ENCODE peak calls at places on chromosome 7, in four cellular contexts. Q is AG04449, Y is GM23248, O is transverse colon. D is an unnamed sample.

GRCh38 chr7:17401806-17402627 is 103.6 kb downstream of the AHR start:
- DNase-seq in O (no peak), Y (no peak), Q (no peak), D (no peak)

GRCh38 chr7:28144266-28144665 is 36.3 kb downstream of the JAZF1 start:
- DNase-seq in Y (no peak), Q (no peak), O (no peak), D (no peak)

GRCh38 chr7:7971308-7972040 is 2.9 kb downstream of the GLCCI1 start:
- DNase-seq in O (no peak), Q (no peak), Y (no peak), D (no peak)

GRCh38 chr7:34249192-34249591 is 343.9 kb downstream of the BMPER start:
- DNase-seq in Q (no peak), Y (no peak), O (no peak), D (no peak)

GRCh38 chr7:128398016-128398840 is 11.6 kb downstream of the IMPDH1 start:
- DNase-seq in Y (peak; percentile 61), O (peak; percentile 69), Q (no peak), D (peak; percentile 33)

GRCh38 chr7:38283107-38283506 is 9.7 kb upstream of the TARP start:
- DNase-seq in O (no peak), Q (no peak), Y (no peak), D (no peak)

GRCh38 chr7:100267648-100268047 is 39.9 kb upstream of the SPDYE3 start:
- DNase-seq in Q (no peak), Y (no peak), O (no peak), D (no peak)

GRCh38 chr7:88912852-88913251 is 117.3 kb upstream of the TEX47 start:
- DNase-seq in Y (no peak), O (no peak), Q (no peak), D (no peak)

GRCh38 chr7:106768324-106768751 is 96.7 kb upstream of the PIK3CG start:
- DNase-seq in Y (peak; percentile 53), O (no peak), Q (no peak), D (peak; percentile 21)

GRCh38 chr7:92025260-92025659 is 84.6 kb downstream of the AKAP9 start:
- DNase-seq in O (no peak), Y (peak; percentile 85), Q (peak; percentile 56), D (no peak)

GRCh38 chr7:151570366-151570915 is 50.7 kb upstream of the RHEB start:
- DNase-seq in Q (no peak), O (no peak), Y (peak; percentile 55), D (no peak)

GRCh38 chr7:745431-745980 is 18.4 kb upstream of the PRKAR1B start:
- DNase-seq in Y (no peak), O (no peak), Q (no peak), D (no peak)

GRCh38 chr7:70043139-70043538 is 444.9 kb downstream of the AUTS2 start:
- DNase-seq in O (no peak), Y (no peak), Q (no peak), D (no peak)

GRCh38 chr7:132519936-132520335 is 56.3 kb downstream of the PLXNA4 start:
- DNase-seq in Y (peak; percentile 7), Q (no peak), O (no peak), D (no peak)

GRCh38 chr7:158611541-158611940 is 23.9 kb upstream of the PTPRN2 start:
- DNase-seq in O (no peak), Q (no peak), Y (no peak), D (no peak)

GRCh38 chr7:73707045-73707631 is 12.3 kb downstream of the STX1A start:
- DNase-seq in Q (no peak), O (peak; percentile 91), Y (no peak), D (no peak)

GRCh38 chr7:29243777-29244655 is 49.4 kb downstream of the CHN2 start:
- DNase-seq in O (no peak), Q (no peak), Y (no peak), D (no peak)

GRCh38 chr7:116686812-116687419 is 14.9 kb downstream of the MET start:
- DNase-seq in Q (no peak), Y (no peak), O (no peak), D (no peak)

GRCh38 chr7:33901847-33902246 is 3.5 kb upstream of the BMPER start:
- DNase-seq in O (no peak), Y (no peak), Q (no peak), D (no peak)

GRCh38 chr7:103343758-103344452 is 662 bp downstream of the DNAJC2 start:
- DNase-seq in Q (no peak), O (peak; percentile 36), Y (peak; percentile 72), D (peak; percentile 48)

GRCh38 chr7:155955367-155955635 is 143.0 kb upstream of the SHH start:
- DNase-seq in Q (no peak), Y (no peak), O (no peak), D (no peak)

GRCh38 chr7:25056368-25056767 is 68.7 kb downstream of the CYCS start:
- DNase-seq in Q (no peak), O (no peak), Y (no peak), D (no peak)

GRCh38 chr7:77308792-77309191 is 107.4 kb downstream of the GSAP start:
- DNase-seq in O (no peak), Q (no peak), Y (no peak), D (no peak)

GRCh38 chr7:135834262-135834661 is 85.6 kb upstream of the FAM180A start:
- DNase-seq in Y (no peak), Q (no peak), O (no peak), D (no peak)

GRCh38 chr7:151683615-151684407 is 164.1 kb upstream of the RHEB start:
- DNase-seq in O (no peak), Q (no peak), Y (no peak), D (no peak)

GRCh38 chr7:156816943-156817572 is 75.9 kb downstream of the LMBR1 start:
- DNase-seq in O (no peak), Y (peak; percentile 57), Q (no peak), D (no peak)

GRCh38 chr7:128203710-128204214 is 37.3 kb upstream of the LEP start:
- DNase-seq in Q (no peak), Y (peak; percentile 59), O (no peak), D (no peak)

GRCh38 chr7:1559626-1560590 is 3.9 kb upstream of the TMEM184A start:
- DNase-seq in O (no peak), Y (no peak), Q (no peak), D (no peak)

GRCh38 chr7:138170298-138170697 is 94.0 kb downstream of the AKR1D1 start:
- DNase-seq in Q (no peak), O (no peak), Y (no peak), D (no peak)

GRCh38 chr7:29988391-29989256 is 977 bp downstream of the SCRN1 start:
- DNase-seq in O (peak; percentile 46), Q (no peak), Y (peak; percentile 72), D (peak; percentile 19)

GRCh38 chr7:22420973-22421635 is 64.2 kb upstream of the RAPGEF5 start:
- DNase-seq in O (no peak), Q (no peak), Y (no peak), D (no peak)

GRCh38 chr7:159092701-159093121 is 52.0 kb downstream of the VIPR2 start:
- DNase-seq in Y (no peak), Q (no peak), O (peak; percentile 4), D (no peak)

GRCh38 chr7:50863053-50863452 is 80.4 kb upstream of the GRB10 start:
- DNase-seq in O (no peak), Q (no peak), Y (no peak), D (no peak)

GRCh38 chr7:84624927-84625326 is 430.3 kb upstream of the SEMA3A start:
- DNase-seq in O (no peak), Q (no peak), Y (no peak), D (no peak)

GRCh38 chr7:112160771-112161150 is 45.4 kb downstream of the DOCK4 start:
- DNase-seq in Q (no peak), O (no peak), Y (no peak), D (no peak)

GRCh38 chr7:158759245-158759614 is 54.6 kb upstream of the NCAPG2 start:
- DNase-seq in Y (no peak), Q (no peak), O (no peak), D (no peak)

GRCh38 chr7:44727346-44728262 is 21.0 kb upstream of the ZMIZ2 start:
- DNase-seq in O (no peak), Y (peak; percentile 87), Q (peak; percentile 57), D (no peak)

GRCh38 chr7:151917791-151918311 is 38.4 kb upstream of the GALNTL5 start:
- DNase-seq in Q (no peak), Y (peak; percentile 54), O (peak; percentile 74), D (no peak)

GRCh38 chr7:99257065-99257464 is 15.6 kb upstream of the MYH16 start:
- DNase-seq in O (no peak), Y (no peak), Q (no peak), D (no peak)

GRCh38 chr7:99253369-99253768 is 19.3 kb upstream of the MYH16 start:
- DNase-seq in Q (no peak), Y (no peak), O (no peak), D (no peak)

GRCh38 chr7:99257675-99258074 is 15.0 kb upstream of the MYH16 start:
- DNase-seq in Y (no peak), Q (no peak), O (no peak), D (no peak)

GRCh38 chr7:99254390-99254789 is 18.2 kb upstream of the MYH16 start:
- DNase-seq in Y (no peak), Q (no peak), O (no peak), D (no peak)

GRCh38 chr7:99255463-99255862 is 17.2 kb upstream of the MYH16 start:
- DNase-seq in Q (no peak), O (no peak), Y (no peak), D (no peak)
- H3K4me3 ChIP-seq in Q (no peak overlapping the region), O (no peak overlapping the region), Y (no peak overlapping the region), D (no peak overlapping the region)

GRCh38 chr7:36663481-36663880 is 60.8 kb downstream of the AOAH start:
- DNase-seq in O (no peak), Y (no peak), Q (no peak), D (no peak)
- H3K4me3 ChIP-seq in O (no peak overlapping the region), Y (no peak overlapping the region), Q (no peak overlapping the region), D (no peak overlapping the region)

DNA sequence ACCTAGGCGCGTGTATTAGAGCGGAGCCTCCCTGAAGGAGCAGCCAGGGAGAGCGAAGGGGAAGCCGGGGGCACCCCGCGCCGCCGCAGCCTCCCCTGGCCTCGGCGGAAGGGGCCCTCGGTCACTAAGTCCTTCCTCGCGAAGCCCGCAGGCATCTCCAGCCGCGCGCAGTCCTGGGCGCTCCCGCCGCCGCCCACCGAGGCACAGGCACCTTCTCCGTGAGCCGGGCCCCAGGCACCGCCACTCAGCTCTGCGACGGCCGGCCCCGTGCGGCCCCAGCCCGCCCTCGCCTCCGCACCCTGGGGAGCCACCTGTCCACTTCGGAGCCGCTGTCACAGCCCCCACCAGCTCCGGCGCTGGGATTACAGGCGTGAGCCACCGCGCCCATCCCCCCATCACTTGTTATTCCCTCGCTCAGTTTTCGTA is 80.8 kb downstream of the ZNF467 start:
- DNase-seq in Y (peak; percentile 27), Q (no peak), O (no peak), D (no peak)
- H3K4me3 ChIP-seq in Y (peak overlapping the region; percentile 68), Q (peak overlapping the region; percentile 8), O (peak overlapping the region; percentile 20), D (no peak overlapping the region)

DNA sequence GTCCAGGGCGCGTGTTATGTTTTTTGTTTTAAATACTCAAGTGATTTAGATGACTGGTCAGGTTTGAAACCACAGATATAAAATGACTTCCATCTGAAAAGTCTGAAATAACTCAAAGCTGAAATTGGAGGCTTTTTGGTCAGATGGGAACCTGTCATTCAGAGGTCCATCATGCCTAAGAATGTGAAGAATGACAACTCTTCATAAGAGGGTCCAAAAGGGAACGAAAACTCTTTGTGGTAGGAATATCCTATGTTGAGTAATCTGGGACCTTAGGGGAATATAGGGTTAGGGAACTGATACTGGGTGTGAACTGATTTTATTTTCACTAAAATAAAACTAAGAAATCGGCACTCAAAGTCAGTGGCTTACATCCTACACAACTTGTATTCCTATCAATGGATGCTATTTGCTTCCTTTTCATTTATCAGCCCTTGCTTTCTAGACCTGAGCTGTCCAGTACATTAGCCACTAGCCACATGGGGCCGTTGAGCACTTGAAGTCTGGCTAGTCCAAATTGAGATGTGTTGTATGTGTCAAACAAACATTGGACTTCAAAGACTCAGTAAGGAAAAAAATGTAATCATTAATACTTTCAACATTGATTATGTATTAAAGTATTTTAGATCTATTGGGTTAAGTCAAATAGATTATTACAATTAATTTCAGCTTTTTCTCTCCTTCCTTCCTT is 56.3 kb upstream of the KDM7A start:
- DNase-seq in O (no peak), Y (no peak), Q (no peak), D (no peak)
- H3K4me3 ChIP-seq in O (no peak overlapping the region), Y (no peak overlapping the region), Q (no peak overlapping the region), D (no peak overlapping the region)

D was measured in naive thymus-derived CD4-positive, alpha-beta T cell.